ENCODE peak calls at places on chromosomes 6 and 20, in four cellular contexts. One of them, this sample, is unnamed.

GRCh38 chr20:1462834-1463233 is 3.8 kb downstream of the NSFL1C start:
- DNase-seq in tibial nerve: no peak
- DNase-seq in uterus: no peak
- DNase-seq in psoas muscle: no peak
- DNase-seq in this sample: no peak

GRCh38 chr6:12804967-12805645 is 88.5 kb downstream of the PHACTR1 start:
- DNase-seq in tibial nerve: no peak
- DNase-seq in uterus: no peak
- DNase-seq in psoas muscle: no peak
- DNase-seq in this sample: no peak

GRCh38 chr6:160248538-160248937 is 10.1 kb downstream of the SLC22A2 start:
- DNase-seq in tibial nerve: no peak
- DNase-seq in uterus: no peak
- DNase-seq in psoas muscle: no peak
- DNase-seq in this sample: no peak

GRCh38 chr6:6390849-6391602 is 70.6 kb upstream of the F13A1 start:
- DNase-seq in tibial nerve: no peak
- DNase-seq in uterus: no peak
- DNase-seq in psoas muscle: no peak
- DNase-seq in this sample: no peak

GRCh38 chr6:105348897-105349296 is 54.0 kb downstream of the PREP start:
- DNase-seq in tibial nerve: no peak
- DNase-seq in uterus: no peak
- DNase-seq in psoas muscle: no peak
- DNase-seq in this sample: no peak

GRCh38 chr6:167109661-167110060 is 13.2 kb upstream of the CCR6 start:
- DNase-seq in tibial nerve: no peak
- DNase-seq in uterus: no peak
- DNase-seq in psoas muscle: no peak
- DNase-seq in this sample: no peak

GRCh38 chr6:10531942-10532341 is 10.8 kb downstream of the GCNT2 start:
- DNase-seq in tibial nerve: no peak
- DNase-seq in uterus: no peak
- DNase-seq in psoas muscle: no peak
- DNase-seq in this sample: no peak

GRCh38 chr6:136289579-136290405 is at the start of gene BCLAF1:
- DNase-seq in tibial nerve: peak
- DNase-seq in uterus: peak
- DNase-seq in psoas muscle: peak
- DNase-seq in this sample: peak

GRCh38 chr20:23874747-23875146 is 4.8 kb downstream of the CST5 start:
- DNase-seq in tibial nerve: no peak
- DNase-seq in uterus: no peak
- DNase-seq in psoas muscle: no peak
- DNase-seq in this sample: no peak

GRCh38 chr6:132205946-132206345 is 195.3 kb downstream of the MOXD1 start:
- DNase-seq in tibial nerve: no peak
- DNase-seq in uterus: no peak
- DNase-seq in psoas muscle: no peak
- DNase-seq in this sample: no peak

GRCh38 chr6:161682982-161683381 is 409.1 kb upstream of the AGPAT4 start:
- DNase-seq in tibial nerve: no peak
- DNase-seq in uterus: no peak
- DNase-seq in psoas muscle: no peak
- DNase-seq in this sample: no peak

GRCh38 chr6:41564448-41565142 is 18.4 kb downstream of the FOXP4 start:
- DNase-seq in tibial nerve: no peak
- DNase-seq in uterus: no peak
- DNase-seq in psoas muscle: peak
- DNase-seq in this sample: no peak

GRCh38 chr20:33551778-33552177 is 61.9 kb downstream of the CBFA2T2 start:
- DNase-seq in tibial nerve: no peak
- DNase-seq in uterus: no peak
- DNase-seq in psoas muscle: no peak
- DNase-seq in this sample: no peak

GRCh38 chr20:36957875-36958667 is 6.6 kb upstream of the SAMHD1 start:
- DNase-seq in tibial nerve: no peak
- DNase-seq in uterus: no peak
- DNase-seq in psoas muscle: no peak
- DNase-seq in this sample: no peak

GRCh38 chr6:33160728-33161323 is 31.4 kb downstream of the COL11A2 start:
- DNase-seq in tibial nerve: peak
- DNase-seq in uterus: no peak
- DNase-seq in psoas muscle: no peak
- DNase-seq in this sample: peak

GRCh38 chr20:5745416-5745968 is 4.7 kb upstream of the SHLD1 start:
- DNase-seq in tibial nerve: no peak
- DNase-seq in uterus: no peak
- DNase-seq in psoas muscle: no peak
- DNase-seq in this sample: no peak

DNA sequence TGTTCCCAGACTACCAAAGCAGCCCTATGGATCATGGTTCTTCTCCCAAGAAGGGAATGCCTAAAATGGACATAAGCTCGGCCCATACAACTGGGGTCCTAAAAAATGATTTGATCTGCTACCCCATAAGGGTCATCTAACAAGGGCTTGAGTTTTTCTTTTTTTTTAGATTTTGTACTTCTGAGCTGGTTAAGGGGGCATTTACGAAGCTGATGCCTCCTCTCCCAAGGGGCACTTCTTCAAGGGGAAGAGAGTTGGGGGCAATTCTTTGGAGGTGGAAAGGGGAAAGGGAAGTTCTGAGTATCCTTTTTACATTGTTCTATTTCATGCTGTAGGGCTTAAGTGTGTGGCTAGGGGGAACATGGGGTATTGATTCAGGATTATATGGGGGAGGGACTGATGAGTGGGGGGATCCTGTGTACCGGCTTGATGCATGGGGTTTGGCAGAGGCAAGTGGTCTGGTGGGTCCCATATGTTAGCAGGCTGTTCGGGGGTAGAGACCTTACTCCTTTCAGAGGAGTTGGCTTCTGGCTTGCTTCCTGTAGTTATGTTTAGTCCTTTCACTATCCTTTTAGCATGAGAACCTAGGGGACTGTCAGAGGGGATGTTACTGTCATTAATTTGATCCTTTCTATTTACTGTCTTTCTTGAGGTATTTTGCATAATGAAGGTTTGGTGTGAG is 8.1 kb upstream of the ZNFX1 start:
- DNase-seq in tibial nerve: no peak
- DNase-seq in uterus: no peak
- DNase-seq in psoas muscle: no peak
- DNase-seq in this sample: no peak
- H3K4me3 ChIP-seq in tibial nerve: no peak
- H3K4me3 ChIP-seq in uterus: no peak
- H3K4me3 ChIP-seq in psoas muscle: no peak
- H3K4me3 ChIP-seq in this sample: no peak

GRCh38 chr6:122376246-122376645 is 23.2 kb upstream of the HSF2 start:
- DNase-seq in tibial nerve: no peak
- DNase-seq in uterus: no peak
- DNase-seq in psoas muscle: no peak
- DNase-seq in this sample: no peak

GRCh38 chr6:122374307-122374706 is 25.1 kb upstream of the HSF2 start:
- DNase-seq in tibial nerve: no peak
- DNase-seq in uterus: no peak
- DNase-seq in psoas muscle: no peak
- DNase-seq in this sample: no peak

GRCh38 chr6:122372647-122373046 is 26.8 kb upstream of the HSF2 start:
- DNase-seq in tibial nerve: no peak
- DNase-seq in uterus: no peak
- DNase-seq in psoas muscle: no peak
- DNase-seq in this sample: no peak
- TF ChIP-seq CTCF in tibial nerve: no peak
- TF ChIP-seq CTCF in uterus: no peak
- TF ChIP-seq CTCF in psoas muscle: peak
- TF ChIP-seq CTCF in this sample: no peak

GRCh38 chr20:10653593-10654288 is 20.1 kb downstream of the JAG1 start:
- DNase-seq in tibial nerve: no peak
- DNase-seq in uterus: peak
- DNase-seq in psoas muscle: no peak
- DNase-seq in this sample: peak
- H3K4me3 ChIP-seq in tibial nerve: peak
- H3K4me3 ChIP-seq in uterus: peak
- H3K4me3 ChIP-seq in psoas muscle: peak
- H3K4me3 ChIP-seq in this sample: peak

DNA sequence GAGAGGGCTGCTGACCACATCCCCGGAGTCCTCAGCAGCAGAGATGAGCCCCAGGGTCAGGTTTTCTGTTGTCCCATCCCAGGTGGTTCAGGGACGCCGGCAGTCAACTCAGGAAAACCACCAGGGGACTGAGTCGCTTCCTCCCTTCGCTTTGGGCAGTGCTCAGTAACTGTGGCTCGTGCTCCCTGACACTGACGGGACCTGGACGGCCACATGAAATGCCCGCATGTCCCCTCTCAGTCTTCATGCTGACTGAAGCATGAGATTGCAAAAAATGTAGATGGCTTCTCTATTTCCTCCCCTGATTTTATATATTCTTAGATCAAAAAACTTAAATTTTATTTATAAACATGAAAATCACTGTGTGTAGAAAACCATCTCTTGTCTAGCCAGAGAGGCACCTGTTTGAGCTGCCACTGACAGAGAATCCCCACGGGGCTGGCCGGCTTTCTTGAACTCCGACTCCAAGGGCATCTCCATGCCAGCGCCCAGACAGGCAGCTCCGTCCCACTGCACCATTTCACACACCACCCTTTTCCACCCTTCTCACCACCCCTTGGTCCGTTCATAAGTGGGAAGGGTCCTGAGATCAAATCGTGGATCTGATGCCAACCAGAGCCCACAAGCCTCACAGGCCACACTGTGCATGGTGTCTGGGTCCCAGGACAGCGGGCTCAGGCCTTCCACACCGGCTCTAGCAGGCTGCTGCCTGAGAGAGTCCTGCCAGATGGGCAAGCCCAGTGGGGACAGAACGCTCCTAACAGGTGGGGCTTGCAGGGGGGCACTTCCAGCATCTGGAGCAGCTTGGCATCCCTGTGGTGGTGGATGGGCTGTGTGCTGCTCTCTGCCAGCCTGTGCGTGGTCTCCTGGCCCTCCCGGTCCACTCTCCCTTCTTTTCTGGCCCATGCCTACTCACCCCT is 98.2 kb downstream of the SMOC2 start:
- DNase-seq in tibial nerve: no peak
- DNase-seq in uterus: no peak
- DNase-seq in psoas muscle: no peak
- DNase-seq in this sample: no peak
- TF ChIP-seq CTCF in tibial nerve: no peak
- TF ChIP-seq CTCF in uterus: no peak
- TF ChIP-seq CTCF in psoas muscle: no peak
- TF ChIP-seq CTCF in this sample: no peak

GRCh38 chr20:38260378-38261053 is at the start of gene KIAA1755:
- DNase-seq in tibial nerve: no peak
- DNase-seq in uterus: peak
- DNase-seq in psoas muscle: peak
- DNase-seq in this sample: no peak
- H3K4me3 ChIP-seq in tibial nerve: peak
- H3K4me3 ChIP-seq in uterus: peak
- H3K4me3 ChIP-seq in psoas muscle: peak
- H3K4me3 ChIP-seq in this sample: peak

DNA sequence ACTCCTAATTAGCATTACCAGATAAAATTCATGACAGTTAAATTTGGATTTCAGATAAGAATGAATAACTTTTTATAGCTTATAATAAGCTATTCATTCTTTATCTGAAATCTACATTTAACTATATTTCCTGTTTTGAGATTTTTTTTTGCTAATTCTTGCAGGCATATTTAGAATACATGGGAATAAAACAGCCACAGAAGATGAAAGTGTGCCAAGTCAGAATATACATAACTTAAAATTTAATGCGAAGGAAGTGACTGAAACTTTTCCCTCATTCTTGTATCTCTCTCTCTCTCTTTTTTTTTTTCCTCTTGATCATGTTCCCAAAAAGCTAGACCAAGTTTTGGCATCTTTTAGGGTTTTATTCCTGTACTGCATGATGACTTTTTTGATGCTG is 205.4 kb downstream of the MYLK4 start:
- DNase-seq in tibial nerve: no peak
- DNase-seq in uterus: no peak
- DNase-seq in psoas muscle: no peak
- DNase-seq in this sample: no peak
- TF ChIP-seq CTCF in tibial nerve: no peak
- TF ChIP-seq CTCF in uterus: no peak
- TF ChIP-seq CTCF in psoas muscle: no peak
- TF ChIP-seq CTCF in this sample: no peak

GRCh38 chr6:30075094-30075986 is at the start of gene RNF39:
- DNase-seq in tibial nerve: no peak
- DNase-seq in uterus: no peak
- DNase-seq in psoas muscle: peak
- DNase-seq in this sample: no peak
- H3K4me3 ChIP-seq in tibial nerve: no peak
- H3K4me3 ChIP-seq in uterus: peak
- H3K4me3 ChIP-seq in psoas muscle: peak
- H3K4me3 ChIP-seq in this sample: no peak

GRCh38 chr6:122198922-122199321 is 200.5 kb upstream of the HSF2 start:
- DNase-seq in tibial nerve: no peak
- DNase-seq in uterus: no peak
- DNase-seq in psoas muscle: no peak
- DNase-seq in this sample: no peak
- TF ChIP-seq CTCF in tibial nerve: no peak
- TF ChIP-seq CTCF in uterus: no peak
- TF ChIP-seq CTCF in psoas muscle: no peak
- TF ChIP-seq CTCF in this sample: no peak